ENCODE peak calls at places on chromosomes 7 and 10, in seven cellular contexts. A is activated CD4-positive, alpha-beta T cell treated with anti-CD3 and anti-CD28 coated beads for 48 hours; P is neural crest cell; H is hepatic stellate cell; N is A549; W is choroid plexus epithelial cell; S is aorta. L is an unnamed sample.

GRCh38 chr10:130350996-130351395 is 214.8 kb downstream of the GLRX3 start:
- DNase-seq in A (no peak), P (no peak), H (no peak), N (no peak), W (no peak), S (no peak), L (no peak)

GRCh38 chr10:32982293-32982709 is 24.3 kb upstream of the ITGB1 start:
- DNase-seq in A (no peak), P (no peak), H (no peak), N (peak), W (peak), S (no peak), L (no peak)

GRCh38 chr7:79683185-79683890 is 229.9 kb upstream of the MAGI2 start:
- DNase-seq in A (no peak), P (no peak), H (no peak), N (no peak), W (no peak), S (no peak), L (no peak)

GRCh38 chr10:29795856-29796255 is 161.1 kb upstream of the SVIL start:
- DNase-seq in A (no peak), P (no peak), H (no peak), N (no peak), W (no peak), S (no peak), L (no peak)

GRCh38 chr7:136259074-136259473 is 281.9 kb upstream of the MTPN start:
- DNase-seq in A (no peak), P (no peak), H (no peak), N (no peak), W (no peak), S (no peak), L (no peak)

GRCh38 chr10:128978211-128978610 is 488.8 kb upstream of the MGMT start:
- DNase-seq in A (no peak), P (no peak), H (no peak), N (no peak), W (no peak), S (no peak), L (no peak)

GRCh38 chr10:95501203-95502094 is 59.7 kb downstream of the SORBS1 start:
- DNase-seq in A (no peak), P (no peak), H (no peak), N (no peak), W (no peak), S (no peak), L (no peak)

GRCh38 chr10:59895629-59896116 is 10.7 kb downstream of the CCDC6 start:
- DNase-seq in A (no peak), P (no peak), H (no peak), N (no peak), W (no peak), S (no peak), L (no peak)

GRCh38 chr10:73876566-73876965 is 2.2 kb upstream of the CAMK2G start:
- DNase-seq in A (no peak), P (no peak), H (no peak), N (no peak), W (no peak), S (peak), L (no peak)

GRCh38 chr7:5692112-5692844 is 89.2 kb downstream of the RNF216 start:
- DNase-seq in A (peak), P (no peak), H (peak), N (peak), W (peak), S (peak), L (no peak)

GRCh38 chr7:129434846-129435318 is 650 bp downstream of the STRIP2 start:
- DNase-seq in A (no peak), P (no peak), H (peak), N (no peak), W (peak), S (no peak), L (no peak)

GRCh38 chr10:82558208-82558607 is 683.2 kb downstream of the NRG3 start:
- DNase-seq in A (no peak), P (no peak), H (no peak), N (peak), W (peak), S (no peak), L (no peak)

GRCh38 chr7:27295236-27295635 is 52.6 kb downstream of the EVX1 start:
- DNase-seq in A (no peak), P (no peak), H (no peak), N (no peak), W (no peak), S (no peak), L (no peak)

GRCh38 chr7:1706381-1706720 is 36.3 kb downstream of the ELFN1 start:
- DNase-seq in A (no peak), P (no peak), H (no peak), N (no peak), W (no peak), S (peak), L (no peak)

GRCh38 chr10:74977913-74978847 is 133.3 kb upstream of the SAMD8 start:
- DNase-seq in A (peak), P (no peak), H (no peak), N (no peak), W (no peak), S (no peak), L (no peak)